ENCODE peak calls at places on chromosomes 4 and X, in five cellular contexts. One of them, this sample, is unnamed.
A peak's percentile ranks its signal among the peaks of the same experiment; 100 is the strongest.

GRCh38 chr4:152221816-152222516 is 313.9 kb downstream of the FBXW7 start:
- DNase-seq in MM.1S: no peak
- DNase-seq in OCI-LY7: no peak
- DNase-seq in GM23248: no peak
- DNase-seq in hepatocyte: no peak
- DNase-seq in this sample: no peak

GRCh38 chrX:123962794-123963373 is 1.4 kb downstream of the STAG2 start:
- DNase-seq in MM.1S: peak; percentile 91
- DNase-seq in OCI-LY7: peak; percentile 79
- DNase-seq in GM23248: peak; percentile 95
- DNase-seq in hepatocyte: peak; percentile 92
- DNase-seq in this sample: peak; percentile 92

GRCh38 chrX:139506318-139506717 is 24.2 kb upstream of the F9 start:
- DNase-seq in MM.1S: no peak
- DNase-seq in OCI-LY7: no peak
- DNase-seq in GM23248: no peak
- DNase-seq in hepatocyte: no peak
- DNase-seq in this sample: no peak

GRCh38 chr4:104500452-104500851 is 5.8 kb upstream of the CXXC4 start:
- DNase-seq in MM.1S: no peak
- DNase-seq in OCI-LY7: no peak
- DNase-seq in GM23248: no peak
- DNase-seq in hepatocyte: peak; percentile 19
- DNase-seq in this sample: peak; percentile 9

GRCh38 chrX:23952984-23953907 is 45.4 kb downstream of the CXorf58 start:
- DNase-seq in MM.1S: peak; percentile 35
- DNase-seq in OCI-LY7: peak; percentile 61
- DNase-seq in GM23248: no peak
- DNase-seq in hepatocyte: no peak
- DNase-seq in this sample: peak; percentile 31

GRCh38 chr4:100083289-100083688 is 107.0 kb downstream of the DDIT4L start:
- DNase-seq in MM.1S: no peak
- DNase-seq in OCI-LY7: no peak
- DNase-seq in GM23248: no peak
- DNase-seq in hepatocyte: no peak
- DNase-seq in this sample: no peak

GRCh38 chr4:86961605-86962295 is 26.9 kb downstream of the AFF1 start:
- DNase-seq in MM.1S: peak; percentile 93
- DNase-seq in OCI-LY7: peak; percentile 95
- DNase-seq in GM23248: peak; percentile 41
- DNase-seq in hepatocyte: peak; percentile 48
- DNase-seq in this sample: no peak

GRCh38 chr4:158176108-158176507 is 3.3 kb upstream of the GASK1B start:
- DNase-seq in MM.1S: no peak
- DNase-seq in OCI-LY7: no peak
- DNase-seq in GM23248: peak; percentile 76
- DNase-seq in hepatocyte: no peak
- DNase-seq in this sample: no peak

GRCh38 chrX:39247536-39247935 is 446.3 kb downstream of the MID1IP1 start:
- DNase-seq in MM.1S: no peak
- DNase-seq in OCI-LY7: no peak
- DNase-seq in GM23248: no peak
- DNase-seq in hepatocyte: no peak
- DNase-seq in this sample: no peak

GRCh38 chr4:76585897-76586360 is 150.9 kb downstream of the SHROOM3 start:
- DNase-seq in MM.1S: peak; percentile 91
- DNase-seq in OCI-LY7: no peak
- DNase-seq in GM23248: peak; percentile 53
- DNase-seq in hepatocyte: peak; percentile 93
- DNase-seq in this sample: peak; percentile 91

GRCh38 chr4:38177035-38177791 is 217.0 kb downstream of the PTTG2 start:
- DNase-seq in MM.1S: peak; percentile 91
- DNase-seq in OCI-LY7: no peak
- DNase-seq in GM23248: peak; percentile 53
- DNase-seq in hepatocyte: no peak
- DNase-seq in this sample: no peak

GRCh38 chrX:118723376-118723775 is 4.0 kb upstream of the IL13RA1 start:
- DNase-seq in MM.1S: peak; percentile 31
- DNase-seq in OCI-LY7: no peak
- DNase-seq in GM23248: no peak
- DNase-seq in hepatocyte: no peak
- DNase-seq in this sample: no peak

GRCh38 chr4:181259081-181259480 is 984.1 kb upstream of the TENM3 start:
- DNase-seq in MM.1S: no peak
- DNase-seq in OCI-LY7: no peak
- DNase-seq in GM23248: no peak
- DNase-seq in hepatocyte: no peak
- DNase-seq in this sample: no peak

GRCh38 chr4:41874398-41874797 is 60.8 kb upstream of the TMEM33 start:
- DNase-seq in MM.1S: no peak
- DNase-seq in OCI-LY7: no peak
- DNase-seq in GM23248: no peak
- DNase-seq in hepatocyte: no peak
- DNase-seq in this sample: peak; percentile 44

GRCh38 chr4:150078996-150079581 is 844 bp downstream of the DCLK2 start:
- DNase-seq in MM.1S: peak; percentile 23
- DNase-seq in OCI-LY7: no peak
- DNase-seq in GM23248: peak; percentile 72
- DNase-seq in hepatocyte: peak; percentile 43
- DNase-seq in this sample: peak; percentile 64

GRCh38 chrX:101203782-101204351 is 15.7 kb upstream of the DRP2 start:
- DNase-seq in MM.1S: no peak
- DNase-seq in OCI-LY7: peak; percentile 40
- DNase-seq in GM23248: no peak
- DNase-seq in hepatocyte: no peak
- DNase-seq in this sample: no peak

GRCh38 chr4:102736636-102737549 is 23.9 kb downstream of the MANBA start:
- DNase-seq in MM.1S: peak; percentile 10
- DNase-seq in OCI-LY7: no peak
- DNase-seq in GM23248: no peak
- DNase-seq in hepatocyte: peak; percentile 33
- DNase-seq in this sample: no peak

GRCh38 chrX:120660638-120661037 is 30.8 kb upstream of the C1GALT1C1 start:
- DNase-seq in MM.1S: no peak
- DNase-seq in OCI-LY7: no peak
- DNase-seq in GM23248: peak; percentile 70
- DNase-seq in hepatocyte: no peak
- DNase-seq in this sample: no peak

GRCh38 chrX:97597954-97598353 is 714.2 kb downstream of the RPA4 start:
- DNase-seq in MM.1S: no peak
- DNase-seq in OCI-LY7: no peak
- DNase-seq in GM23248: no peak
- DNase-seq in hepatocyte: no peak
- DNase-seq in this sample: peak; percentile 13

GRCh38 chr4:16083217-16084191 is at the start of gene PROM1:
- DNase-seq in MM.1S: no peak
- DNase-seq in OCI-LY7: no peak
- DNase-seq in GM23248: peak; percentile 16
- DNase-seq in hepatocyte: peak; percentile 57
- DNase-seq in this sample: peak; percentile 83

GRCh38 chr4:153072661-153073060 is 131.6 kb upstream of the TRIM2 start:
- DNase-seq in MM.1S: no peak
- DNase-seq in OCI-LY7: no peak
- DNase-seq in GM23248: no peak
- DNase-seq in hepatocyte: no peak
- DNase-seq in this sample: no peak

GRCh38 chr4:23835814-23836478 is 53.9 kb downstream of the PPARGC1A start:
- DNase-seq in MM.1S: no peak
- DNase-seq in OCI-LY7: no peak
- DNase-seq in GM23248: no peak
- DNase-seq in hepatocyte: no peak
- DNase-seq in this sample: no peak

GRCh38 chr4:169745291-169745690 is 12.5 kb downstream of the HPF1 start:
- DNase-seq in MM.1S: no peak
- DNase-seq in OCI-LY7: no peak
- DNase-seq in GM23248: peak; percentile 77
- DNase-seq in hepatocyte: no peak
- DNase-seq in this sample: no peak

GRCh38 chrX:40623665-40624064 is 437 bp downstream of the MPC1L start:
- DNase-seq in MM.1S: no peak
- DNase-seq in OCI-LY7: no peak
- DNase-seq in GM23248: no peak
- DNase-seq in hepatocyte: no peak
- DNase-seq in this sample: no peak

GRCh38 chrX:154751669-154752271 is 893 bp upstream of the GAB3 start:
- DNase-seq in MM.1S: no peak
- DNase-seq in OCI-LY7: no peak
- DNase-seq in GM23248: no peak
- DNase-seq in hepatocyte: no peak
- DNase-seq in this sample: no peak

GRCh38 chr4:48543796-48544195 is 53.7 kb downstream of the ZAR1 start:
- DNase-seq in MM.1S: no peak
- DNase-seq in OCI-LY7: no peak
- DNase-seq in GM23248: peak; percentile 8
- DNase-seq in hepatocyte: no peak
- DNase-seq in this sample: no peak

GRCh38 chr4:48542888-48543287 is 52.8 kb downstream of the ZAR1 start:
- DNase-seq in MM.1S: no peak
- DNase-seq in OCI-LY7: no peak
- DNase-seq in GM23248: no peak
- DNase-seq in hepatocyte: no peak
- DNase-seq in this sample: no peak

DNA sequence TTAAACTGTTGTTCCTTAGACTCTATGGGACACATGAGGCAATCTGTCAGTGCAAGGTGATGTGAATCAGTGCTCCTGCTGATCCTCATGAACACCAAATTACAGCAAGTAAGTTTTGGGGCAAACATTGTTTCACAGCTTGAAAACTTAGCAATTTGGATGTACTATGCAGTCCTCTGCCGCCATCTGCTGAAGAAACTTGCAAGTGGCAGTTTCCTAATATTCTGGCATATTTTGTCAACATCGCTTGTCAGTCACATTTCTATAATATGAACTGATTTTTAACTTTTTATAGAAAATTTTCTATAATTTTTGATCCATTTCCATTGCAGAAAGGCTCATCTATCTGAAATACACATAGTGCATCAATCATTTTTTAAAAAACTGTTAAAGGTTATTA is 56.3 kb downstream of the ZAR1 start:
- DNase-seq in MM.1S: peak; percentile 37
- DNase-seq in OCI-LY7: peak; percentile 55
- DNase-seq in GM23248: peak; percentile 67
- DNase-seq in hepatocyte: peak; percentile 44
- DNase-seq in this sample: peak; percentile 51
- TF ChIP-seq EZH2phosphoT487 in MM.1S: no peak
- TF ChIP-seq EZH2phosphoT487 in OCI-LY7: no peak
- TF ChIP-seq EZH2phosphoT487 in GM23248: no peak
- TF ChIP-seq EZH2phosphoT487 in hepatocyte: no peak
- TF ChIP-seq EZH2phosphoT487 in this sample: no peak

GRCh38 chr4:138599965-138600364 is 357.8 kb upstream of the SLC7A11 start:
- DNase-seq in MM.1S: no peak
- DNase-seq in OCI-LY7: no peak
- DNase-seq in GM23248: no peak
- DNase-seq in hepatocyte: no peak
- DNase-seq in this sample: no peak

GRCh38 chr4:138602664-138603063 is 360.5 kb upstream of the SLC7A11 start:
- DNase-seq in MM.1S: no peak
- DNase-seq in OCI-LY7: no peak
- DNase-seq in GM23248: no peak
- DNase-seq in hepatocyte: no peak
- DNase-seq in this sample: no peak
- TF ChIP-seq EZH2phosphoT487 in MM.1S: no peak
- TF ChIP-seq EZH2phosphoT487 in OCI-LY7: no peak
- TF ChIP-seq EZH2phosphoT487 in GM23248: no peak
- TF ChIP-seq EZH2phosphoT487 in hepatocyte: no peak
- TF ChIP-seq EZH2phosphoT487 in this sample: no peak

GRCh38 chr4:47836655-47837581 is 949 bp downstream of the CORIN start:
- DNase-seq in MM.1S: peak; percentile 65
- DNase-seq in OCI-LY7: peak; percentile 75
- DNase-seq in GM23248: peak; percentile 92
- DNase-seq in hepatocyte: peak; percentile 91
- DNase-seq in this sample: peak; percentile 89
- TF ChIP-seq EZH2phosphoT487 in MM.1S: no peak
- TF ChIP-seq EZH2phosphoT487 in OCI-LY7: no peak
- TF ChIP-seq EZH2phosphoT487 in GM23248: no peak
- TF ChIP-seq EZH2phosphoT487 in hepatocyte: no peak
- TF ChIP-seq EZH2phosphoT487 in this sample: peak; percentile 22

GRCh38 chr4:140137654-140138053 is 16.3 kb downstream of the MAML3 start:
- DNase-seq in MM.1S: no peak
- DNase-seq in OCI-LY7: no peak
- DNase-seq in GM23248: peak; percentile 14
- DNase-seq in hepatocyte: peak; percentile 19
- DNase-seq in this sample: no peak
- TF ChIP-seq EZH2phosphoT487 in MM.1S: no peak
- TF ChIP-seq EZH2phosphoT487 in OCI-LY7: no peak
- TF ChIP-seq EZH2phosphoT487 in GM23248: no peak
- TF ChIP-seq EZH2phosphoT487 in hepatocyte: no peak
- TF ChIP-seq EZH2phosphoT487 in this sample: no peak

GRCh38 chrX:151923648-151924047 is 11.0 kb downstream of the MAGEA4 start:
- DNase-seq in MM.1S: no peak
- DNase-seq in OCI-LY7: no peak
- DNase-seq in GM23248: no peak
- DNase-seq in hepatocyte: no peak
- DNase-seq in this sample: no peak

GRCh38 chrX:151929131-151929530 is 16.4 kb downstream of the MAGEA4 start:
- DNase-seq in MM.1S: no peak
- DNase-seq in OCI-LY7: no peak
- DNase-seq in GM23248: no peak
- DNase-seq in hepatocyte: no peak
- DNase-seq in this sample: no peak
- TF ChIP-seq EZH2phosphoT487 in MM.1S: no peak
- TF ChIP-seq EZH2phosphoT487 in OCI-LY7: no peak
- TF ChIP-seq EZH2phosphoT487 in GM23248: no peak
- TF ChIP-seq EZH2phosphoT487 in hepatocyte: no peak
- TF ChIP-seq EZH2phosphoT487 in this sample: no peak